ENCODE peak calls at places on chromosomes 3 and 15, in six cellular contexts. One of them, this sample, is unnamed. For H3K9me3, the result is how much of the 10 kb centered on the place peaks cover.

GRCh38 chr15:88376574-88377174 is 90.5 kb downstream of the MRPL46 start:
- DNase-seq in uterus: no peak
- DNase-seq in CD8-positive, alpha-beta memory T cell: no peak
- DNase-seq in lung: no peak
- DNase-seq in GM23248: peak
- DNase-seq in right cardiac atrium: no peak
- DNase-seq in this sample: no peak

GRCh38 chr3:42490243-42490642 is 12.2 kb upstream of the VIPR1 start:
- DNase-seq in uterus: no peak
- DNase-seq in CD8-positive, alpha-beta memory T cell: no peak
- DNase-seq in lung: peak
- DNase-seq in GM23248: no peak
- DNase-seq in right cardiac atrium: no peak
- DNase-seq in this sample: no peak

GRCh38 chr15:40130799-40131502 is 22.3 kb upstream of the BMF start:
- DNase-seq in uterus: no peak
- DNase-seq in CD8-positive, alpha-beta memory T cell: no peak
- DNase-seq in lung: no peak
- DNase-seq in GM23248: no peak
- DNase-seq in right cardiac atrium: no peak
- DNase-seq in this sample: no peak

GRCh38 chr15:60379466-60380274 is 18.1 kb downstream of the ANXA2 start:
- DNase-seq in uterus: no peak
- DNase-seq in CD8-positive, alpha-beta memory T cell: no peak
- DNase-seq in lung: no peak
- DNase-seq in GM23248: peak
- DNase-seq in right cardiac atrium: no peak
- DNase-seq in this sample: no peak

GRCh38 chr3:141280086-141280485 is 48.5 kb downstream of the PXYLP1 start:
- DNase-seq in uterus: no peak
- DNase-seq in CD8-positive, alpha-beta memory T cell: no peak
- DNase-seq in lung: no peak
- DNase-seq in GM23248: peak
- DNase-seq in right cardiac atrium: no peak
- DNase-seq in this sample: no peak

GRCh38 chr15:99425666-99426301 is 140.0 kb upstream of the MEF2A start:
- DNase-seq in uterus: peak
- DNase-seq in CD8-positive, alpha-beta memory T cell: no peak
- DNase-seq in lung: no peak
- DNase-seq in GM23248: no peak
- DNase-seq in right cardiac atrium: peak
- DNase-seq in this sample: no peak

GRCh38 chr3:8500208-8500961 is 1.2 kb upstream of the LMCD1 start:
- DNase-seq in uterus: no peak
- DNase-seq in CD8-positive, alpha-beta memory T cell: no peak
- DNase-seq in lung: peak
- DNase-seq in GM23248: peak
- DNase-seq in right cardiac atrium: no peak
- DNase-seq in this sample: no peak

GRCh38 chr15:63918901-63919348 is 85.2 kb upstream of the HERC1 start:
- DNase-seq in uterus: no peak
- DNase-seq in CD8-positive, alpha-beta memory T cell: no peak
- DNase-seq in lung: no peak
- DNase-seq in GM23248: no peak
- DNase-seq in right cardiac atrium: no peak
- DNase-seq in this sample: no peak

GRCh38 chr3:25259871-25260270 is 168.2 kb upstream of the RARB start:
- DNase-seq in uterus: no peak
- DNase-seq in CD8-positive, alpha-beta memory T cell: no peak
- DNase-seq in lung: no peak
- DNase-seq in GM23248: no peak
- DNase-seq in right cardiac atrium: no peak
- DNase-seq in this sample: no peak

GRCh38 chr3:175238848-175239247 is 379.7 kb downstream of the NAALADL2 start:
- DNase-seq in uterus: no peak
- DNase-seq in CD8-positive, alpha-beta memory T cell: no peak
- DNase-seq in lung: no peak
- DNase-seq in GM23248: no peak
- DNase-seq in right cardiac atrium: no peak
- DNase-seq in this sample: no peak

GRCh38 chr3:112699436-112699978 is 58.6 kb upstream of the CCDC80 start:
- DNase-seq in uterus: no peak
- DNase-seq in CD8-positive, alpha-beta memory T cell: no peak
- DNase-seq in lung: no peak
- DNase-seq in GM23248: peak
- DNase-seq in right cardiac atrium: no peak
- DNase-seq in this sample: no peak

GRCh38 chr3:112579697-112580096 is 17.9 kb downstream of the SLC35A5 start:
- DNase-seq in uterus: no peak
- DNase-seq in CD8-positive, alpha-beta memory T cell: no peak
- DNase-seq in lung: no peak
- DNase-seq in GM23248: peak
- DNase-seq in right cardiac atrium: no peak
- DNase-seq in this sample: no peak

GRCh38 chr3:38648659-38649499 is 608 bp downstream of the SCN5A start:
- DNase-seq in uterus: no peak
- DNase-seq in CD8-positive, alpha-beta memory T cell: no peak
- DNase-seq in lung: no peak
- DNase-seq in GM23248: no peak
- DNase-seq in right cardiac atrium: no peak
- DNase-seq in this sample: no peak

GRCh38 chr3:82157952-82158351 is 396.5 kb upstream of the GBE1 start:
- DNase-seq in uterus: no peak
- DNase-seq in CD8-positive, alpha-beta memory T cell: no peak
- DNase-seq in lung: no peak
- DNase-seq in GM23248: peak
- DNase-seq in right cardiac atrium: no peak
- DNase-seq in this sample: no peak

GRCh38 chr3:15120986-15121385 is 22.0 kb upstream of the RBSN start:
- DNase-seq in uterus: no peak
- DNase-seq in CD8-positive, alpha-beta memory T cell: no peak
- DNase-seq in lung: peak
- DNase-seq in GM23248: no peak
- DNase-seq in right cardiac atrium: no peak
- DNase-seq in this sample: no peak

GRCh38 chr3:188739547-188739946 is 432.2 kb upstream of the TPRG1 start:
- DNase-seq in uterus: no peak
- DNase-seq in CD8-positive, alpha-beta memory T cell: no peak
- DNase-seq in lung: no peak
- DNase-seq in GM23248: no peak
- DNase-seq in right cardiac atrium: no peak
- DNase-seq in this sample: no peak

GRCh38 chr3:170081079-170081741 is 43.4 kb downstream of the GPR160 start:
- DNase-seq in uterus: no peak
- DNase-seq in CD8-positive, alpha-beta memory T cell: no peak
- DNase-seq in lung: no peak
- DNase-seq in GM23248: peak
- DNase-seq in right cardiac atrium: no peak
- DNase-seq in this sample: no peak

GRCh38 chr15:101175396-101175795 is 76.5 kb downstream of the CHSY1 start:
- DNase-seq in uterus: no peak
- DNase-seq in CD8-positive, alpha-beta memory T cell: no peak
- DNase-seq in lung: no peak
- DNase-seq in GM23248: no peak
- DNase-seq in right cardiac atrium: peak
- DNase-seq in this sample: no peak

GRCh38 chr3:108079043-108079442 is 11.8 kb downstream of the CD47 start:
- DNase-seq in uterus: no peak
- DNase-seq in CD8-positive, alpha-beta memory T cell: no peak
- DNase-seq in lung: no peak
- DNase-seq in GM23248: no peak
- DNase-seq in right cardiac atrium: no peak
- DNase-seq in this sample: no peak

GRCh38 chr15:71571641-71572040 is 238.7 kb upstream of the NR2E3 start:
- DNase-seq in uterus: no peak
- DNase-seq in CD8-positive, alpha-beta memory T cell: no peak
- DNase-seq in lung: no peak
- DNase-seq in GM23248: no peak
- DNase-seq in right cardiac atrium: no peak
- DNase-seq in this sample: no peak

GRCh38 chr15:74365619-74366445 is 1.6 kb downstream of the CYP11A1 start:
- DNase-seq in uterus: peak
- DNase-seq in CD8-positive, alpha-beta memory T cell: no peak
- DNase-seq in lung: no peak
- DNase-seq in GM23248: peak
- DNase-seq in right cardiac atrium: peak
- DNase-seq in this sample: no peak

GRCh38 chr3:149612456-149612855 is 45.4 kb downstream of the WWTR1 start:
- DNase-seq in uterus: no peak
- DNase-seq in CD8-positive, alpha-beta memory T cell: no peak
- DNase-seq in lung: no peak
- DNase-seq in GM23248: no peak
- DNase-seq in right cardiac atrium: no peak
- DNase-seq in this sample: no peak

GRCh38 chr15:66080791-66081475 is 172.6 kb downstream of the MEGF11 start:
- DNase-seq in uterus: peak
- DNase-seq in CD8-positive, alpha-beta memory T cell: no peak
- DNase-seq in lung: no peak
- DNase-seq in GM23248: peak
- DNase-seq in right cardiac atrium: peak
- DNase-seq in this sample: no peak

GRCh38 chr3:77039606-77040553 is at the start of gene ROBO2:
- DNase-seq in uterus: peak
- DNase-seq in CD8-positive, alpha-beta memory T cell: no peak
- DNase-seq in lung: peak
- DNase-seq in GM23248: peak
- DNase-seq in right cardiac atrium: peak
- DNase-seq in this sample: no peak

GRCh38 chr3:33881181-33882064 is 83.0 kb downstream of the PDCD6IP start:
- DNase-seq in uterus: no peak
- DNase-seq in CD8-positive, alpha-beta memory T cell: no peak
- DNase-seq in lung: no peak
- DNase-seq in GM23248: no peak
- DNase-seq in right cardiac atrium: no peak
- DNase-seq in this sample: no peak

GRCh38 chr3:15269091-15269989 is 63.0 kb downstream of the SH3BP5 start:
- DNase-seq in uterus: peak
- DNase-seq in CD8-positive, alpha-beta memory T cell: peak
- DNase-seq in lung: peak
- DNase-seq in GM23248: peak
- DNase-seq in right cardiac atrium: peak
- DNase-seq in this sample: peak

GRCh38 chr15:51526955-51527354 is 95.6 kb downstream of the DMXL2 start:
- DNase-seq in uterus: no peak
- DNase-seq in CD8-positive, alpha-beta memory T cell: no peak
- DNase-seq in lung: no peak
- DNase-seq in GM23248: no peak
- DNase-seq in right cardiac atrium: no peak
- DNase-seq in this sample: no peak

GRCh38 chr3:102827386-102827785 is 392.6 kb downstream of the ZPLD1 start:
- DNase-seq in uterus: no peak
- DNase-seq in CD8-positive, alpha-beta memory T cell: no peak
- DNase-seq in lung: no peak
- DNase-seq in GM23248: no peak
- DNase-seq in right cardiac atrium: no peak
- DNase-seq in this sample: no peak

DNA sequence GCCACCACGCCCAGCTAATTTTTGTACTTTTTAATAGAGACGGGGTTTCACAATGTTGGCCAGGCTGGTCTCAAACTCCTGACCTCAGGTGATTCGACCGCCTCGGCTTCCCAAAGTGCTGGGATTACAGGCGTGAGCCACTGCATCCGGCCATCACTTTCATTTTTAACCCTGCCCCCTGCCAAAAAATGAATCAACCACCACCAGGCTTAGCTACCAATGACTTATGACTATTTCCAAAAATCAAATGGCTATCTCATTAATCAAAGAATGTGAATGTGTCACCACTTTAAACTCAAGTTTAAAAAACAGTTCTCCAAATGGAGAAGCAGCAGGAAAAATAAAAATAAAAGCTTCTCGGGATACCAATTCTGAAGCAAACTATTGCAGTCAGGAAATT is 20.2 kb downstream of the CEP152 start:
- DNase-seq in uterus: no peak
- DNase-seq in CD8-positive, alpha-beta memory T cell: no peak
- DNase-seq in lung: no peak
- DNase-seq in GM23248: peak
- DNase-seq in right cardiac atrium: no peak
- DNase-seq in this sample: no peak
- H3K9me3 ChIP-seq in uterus: under half
- H3K9me3 ChIP-seq in CD8-positive, alpha-beta memory T cell: under half
- H3K9me3 ChIP-seq in lung: under half
- H3K9me3 ChIP-seq in GM23248: under half
- H3K9me3 ChIP-seq in right cardiac atrium: under half
- H3K9me3 ChIP-seq in this sample: under half

DNA sequence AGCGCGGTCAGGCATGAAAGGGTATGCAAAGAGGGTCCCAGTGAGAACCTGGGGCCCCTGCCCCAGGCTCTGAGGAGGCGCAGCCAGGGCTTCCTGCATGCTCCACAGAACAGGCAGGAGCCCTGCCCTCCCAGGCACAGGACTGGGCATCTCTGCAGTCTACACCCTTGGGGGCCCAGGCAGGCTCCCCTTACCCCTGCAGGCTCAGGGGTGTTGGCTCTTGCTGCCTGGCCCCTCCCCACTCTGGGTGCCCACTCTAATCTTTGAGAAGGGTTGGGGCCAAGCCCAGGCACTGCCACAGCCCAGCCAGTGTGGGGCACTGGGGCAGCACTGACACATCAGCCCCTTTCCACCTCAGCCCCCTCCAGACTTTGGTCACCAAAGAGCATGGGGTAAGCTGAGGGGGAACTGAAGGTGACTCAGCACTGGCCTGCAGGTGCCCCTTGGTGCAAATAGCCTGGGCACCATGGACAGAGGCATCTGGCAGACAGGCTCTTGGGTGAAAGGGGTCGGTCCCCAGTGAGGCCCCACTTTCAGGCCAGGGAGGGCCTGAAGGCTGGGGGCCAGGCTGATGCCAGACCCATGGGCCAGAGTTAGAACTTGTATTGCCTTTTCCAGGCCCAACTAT is 73.4 kb downstream of the NPAP1 start:
- DNase-seq in uterus: no peak
- DNase-seq in CD8-positive, alpha-beta memory T cell: no peak
- DNase-seq in lung: no peak
- DNase-seq in GM23248: no peak
- DNase-seq in right cardiac atrium: no peak
- DNase-seq in this sample: no peak
- H3K9me3 ChIP-seq in uterus: under half
- H3K9me3 ChIP-seq in CD8-positive, alpha-beta memory T cell: under half
- H3K9me3 ChIP-seq in lung: under half
- H3K9me3 ChIP-seq in GM23248: under half
- H3K9me3 ChIP-seq in right cardiac atrium: under half
- H3K9me3 ChIP-seq in this sample: under half

GRCh38 chr3:197564097-197564843 is 8.5 kb upstream of the BDH1 start:
- DNase-seq in uterus: no peak
- DNase-seq in CD8-positive, alpha-beta memory T cell: no peak
- DNase-seq in lung: no peak
- DNase-seq in GM23248: no peak
- DNase-seq in right cardiac atrium: no peak
- DNase-seq in this sample: no peak
- H3K9me3 ChIP-seq in uterus: under half
- H3K9me3 ChIP-seq in CD8-positive, alpha-beta memory T cell: under half
- H3K9me3 ChIP-seq in lung: under half
- H3K9me3 ChIP-seq in GM23248: under half
- H3K9me3 ChIP-seq in right cardiac atrium: under half
- H3K9me3 ChIP-seq in this sample: under half

DNA sequence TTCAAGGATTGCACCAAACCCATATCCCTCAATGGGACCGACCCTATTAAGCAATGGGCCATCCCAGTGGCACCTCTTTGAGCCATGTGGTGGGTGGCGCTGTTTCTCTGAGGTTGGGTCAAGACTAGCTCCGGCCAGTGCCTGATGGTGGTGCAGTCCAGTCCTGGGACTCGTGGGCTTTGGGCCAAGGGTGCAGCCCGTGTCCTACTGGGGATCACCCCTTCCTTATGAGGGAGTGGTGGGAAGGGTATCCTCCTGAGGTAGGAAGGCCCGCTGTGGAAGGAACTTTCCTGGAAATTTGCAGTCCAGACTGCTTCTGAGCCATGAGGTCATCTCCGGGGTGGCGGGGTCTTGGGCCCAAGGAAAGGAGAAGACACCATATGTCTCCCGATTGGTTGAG is 231.6 kb downstream of the SNRPN start:
- DNase-seq in uterus: no peak
- DNase-seq in CD8-positive, alpha-beta memory T cell: no peak
- DNase-seq in lung: no peak
- DNase-seq in GM23248: no peak
- DNase-seq in right cardiac atrium: peak
- DNase-seq in this sample: no peak
- H3K9me3 ChIP-seq in uterus: under half
- H3K9me3 ChIP-seq in CD8-positive, alpha-beta memory T cell: under half
- H3K9me3 ChIP-seq in lung: half or more
- H3K9me3 ChIP-seq in GM23248: under half
- H3K9me3 ChIP-seq in right cardiac atrium: under half
- H3K9me3 ChIP-seq in this sample: under half